ENCODE peak calls at places on chromosomes 6 and 20, in five cellular contexts. U is lower lobe of right lung; C is EL; B is stimulated activated CD8-positive, alpha-beta memory T cell treated with anti-CD3 and anti-CD28 coated beads, Interleukin-12 subunit alpha, Interleukin-12 subunit beta, amount 100 ng/mL, for 1 hour; A is CD4-positive, alpha-beta T cell. G is an unnamed sample.

GRCh38 chr20:50360921-50361320 is 149.3 kb upstream of the PTPN1 start:
- DNase-seq in U (no peak), C (no peak), B (no peak), A (no peak), G (no peak)

GRCh38 chr6:24797596-24798216 is 1.0 kb downstream of the ARMH2 start:
- DNase-seq in A (no peak), U (no peak), B (no peak), C (no peak), G (no peak)

GRCh38 chr20:52105045-52105572 is 86.5 kb downstream of the ZFP64 start:
- DNase-seq in C (peak; percentile 57), U (no peak), A (no peak), B (no peak), G (peak; percentile 26)

GRCh38 chr20:653110-653589 is at the start of gene SRXN1:
- DNase-seq in U (peak; percentile 95), B (peak; percentile 68), C (peak; percentile 94), A (peak; percentile 79), G (peak; percentile 66)

GRCh38 chr20:59051666-59052065 is 9.1 kb upstream of the PRELID3B start:
- DNase-seq in B (no peak), C (no peak), U (no peak), A (no peak), G (no peak)

GRCh38 chr6:162576009-162576408 is 151.6 kb downstream of the PRKN start:
- DNase-seq in U (no peak), B (no peak), C (no peak), A (no peak), G (no peak)

GRCh38 chr20:5677389-5677788 is 72.8 kb upstream of the SHLD1 start:
- DNase-seq in C (no peak), A (no peak), U (no peak), B (no peak), G (no peak)

GRCh38 chr6:116564921-116565872 is 6.1 kb upstream of the RWDD1 start:
- DNase-seq in B (no peak), C (peak; percentile 41), U (peak; percentile 51), A (peak; percentile 21), G (peak; percentile 37)

GRCh38 chr6:45419574-45420082 is 41.9 kb upstream of the SUPT3H start:
- DNase-seq in U (peak; percentile 83), B (peak; percentile 41), C (peak; percentile 41), A (peak; percentile 51), G (peak; percentile 38)

GRCh38 chr6:30614843-30615218 is 2.2 kb downstream of the PPP1R10 start:
- DNase-seq in C (peak; percentile 98), A (peak; percentile 73), U (peak; percentile 80), B (peak; percentile 80), G (peak; percentile 91)

GRCh38 chr6:36334343-36334742 is 2.3 kb downstream of the BNIP5 start:
- DNase-seq in U (no peak), B (no peak), C (no peak), A (no peak), G (no peak)

GRCh38 chr6:5466459-5466858 is 205.1 kb downstream of the FARS2 start:
- DNase-seq in C (peak; percentile 80), B (no peak), A (no peak), U (no peak), G (no peak)

GRCh38 chr6:21559238-21559637 is 34.3 kb upstream of the SOX4 start:
- DNase-seq in A (no peak), C (no peak), U (no peak), B (no peak), G (peak; percentile 8)

GRCh38 chr6:170452767-170453545 is 100.2 kb downstream of the PSMB1 start:
- DNase-seq in B (no peak), A (no peak), C (no peak), U (no peak), G (no peak)

G was measured in head of caudate nucleus.